ENCODE peak calls at places on chromosomes 5 and 9, in five cellular contexts. D is NCI-H1092; V is RPMI7951; A is HT1080; Y is activated CD4-positive, alpha-beta T cell treated with anti-CD3 and anti-CD28 coated beads for 36 hours. W is an unnamed sample.

GRCh38 chr9:116288658-116289057 is 135.1 kb downstream of the PAPPA start:
- DNase-seq in D (no peak), V (peak; percentile 98), A (peak; percentile 98), Y (no peak), W (no peak)

GRCh38 chr5:157253547-157253946 is 12.4 kb upstream of the CYFIP2 start:
- DNase-seq in D (no peak), V (peak; percentile 28), A (peak; percentile 32), Y (no peak), W (peak; percentile 15)

GRCh38 chr5:32512916-32513315 is 68.4 kb upstream of the ZFR start:
- DNase-seq in D (no peak), V (peak; percentile 35), A (no peak), Y (no peak), W (no peak)

GRCh38 chr5:137361275-137361674 is 137.9 kb downstream of the SPOCK1 start:
- DNase-seq in D (no peak), V (no peak), A (no peak), Y (no peak), W (no peak)

GRCh38 chr5:83562207-83562606 is 90.7 kb downstream of the VCAN start:
- DNase-seq in D (no peak), V (no peak), A (no peak), Y (no peak), W (no peak)

GRCh38 chr9:29422445-29422844 is 1849.2 kb upstream of the C9orf72 start:
- DNase-seq in D (no peak), V (no peak), A (no peak), Y (no peak), W (no peak)

GRCh38 chr5:125134216-125135081 is 388.0 kb upstream of the ZNF608 start:
- DNase-seq in D (no peak), V (peak; percentile 89), A (peak; percentile 89), Y (no peak), W (no peak)

GRCh38 chr9:109440797-109441287 is 57.3 kb downstream of the PTPN3 start:
- DNase-seq in D (peak; percentile 54), V (peak; percentile 82), A (peak; percentile 84), Y (peak; percentile 74), W (no peak)

GRCh38 chr9:122498883-122499288 is 11.7 kb upstream of the OR1J2 start:
- DNase-seq in D (peak; percentile 6), V (peak; percentile 62), A (peak; percentile 36), Y (peak; percentile 34), W (no peak)

GRCh38 chr5:166509085-166509484 is 1782.4 kb upstream of the WWC1 start:
- DNase-seq in D (no peak), V (peak; percentile 3), A (no peak), Y (no peak), W (no peak)

W was measured in effector CD8-positive, alpha-beta T cell.